ENCODE peak calls at places on chromosomes 13 and 19, in four cellular contexts. One of them, this sample, is unnamed.
A peak's percentile ranks its signal among the peaks of the same experiment; 100 is the strongest.

GRCh38 chr13:107994137-107994536 is 221.2 kb downstream of the LIG4 start:
- DNase-seq in heart right ventricle: no peak
- DNase-seq in bronchial epithelial cell: no peak
- DNase-seq in suprapubic skin: no peak
- DNase-seq in this sample: no peak

GRCh38 chr19:22286151-22286810 is at the start of gene ZNF729:
- DNase-seq in heart right ventricle: peak; percentile 6
- DNase-seq in bronchial epithelial cell: no peak
- DNase-seq in suprapubic skin: no peak
- DNase-seq in this sample: no peak

GRCh38 chr19:3250675-3251074 is 26.2 kb downstream of the CELF5 start:
- DNase-seq in heart right ventricle: no peak
- DNase-seq in bronchial epithelial cell: no peak
- DNase-seq in suprapubic skin: no peak
- DNase-seq in this sample: no peak

GRCh38 chr19:21586341-21587116 is 81.1 kb downstream of the ZNF429 start:
- DNase-seq in heart right ventricle: no peak
- DNase-seq in bronchial epithelial cell: no peak
- DNase-seq in suprapubic skin: no peak
- DNase-seq in this sample: no peak

GRCh38 chr19:10744848-10745293 is 27.0 kb downstream of the DNM2 start:
- DNase-seq in heart right ventricle: no peak
- DNase-seq in bronchial epithelial cell: no peak
- DNase-seq in suprapubic skin: no peak
- DNase-seq in this sample: no peak

GRCh38 chr13:26050568-26051230 is 1.1 kb downstream of the SHISA2 start:
- DNase-seq in heart right ventricle: no peak
- DNase-seq in bronchial epithelial cell: no peak
- DNase-seq in suprapubic skin: no peak
- DNase-seq in this sample: no peak

GRCh38 chr19:10979950-10980349 is 19.1 kb downstream of the SMARCA4 start:
- DNase-seq in heart right ventricle: no peak
- DNase-seq in bronchial epithelial cell: no peak
- DNase-seq in suprapubic skin: no peak
- DNase-seq in this sample: no peak

GRCh38 chr13:113836917-113837553 is 26.8 kb downstream of the GAS6 start:
- DNase-seq in heart right ventricle: peak; percentile 80
- DNase-seq in bronchial epithelial cell: peak; percentile 91
- DNase-seq in suprapubic skin: no peak
- DNase-seq in this sample: peak; percentile 74

GRCh38 chr19:43524922-43525835 is 1.8 kb downstream of the ETHE1 start:
- DNase-seq in heart right ventricle: peak; percentile 25
- DNase-seq in bronchial epithelial cell: peak; percentile 77
- DNase-seq in suprapubic skin: peak; percentile 86
- DNase-seq in this sample: no peak

GRCh38 chr13:62060570-62060969 is 644.9 kb upstream of the PCDH20 start:
- DNase-seq in heart right ventricle: no peak
- DNase-seq in bronchial epithelial cell: no peak
- DNase-seq in suprapubic skin: no peak
- DNase-seq in this sample: no peak

GRCh38 chr13:30113983-30114491 is 193.3 kb downstream of the KATNAL1 start:
- DNase-seq in heart right ventricle: no peak
- DNase-seq in bronchial epithelial cell: peak; percentile 13
- DNase-seq in suprapubic skin: no peak
- DNase-seq in this sample: no peak

GRCh38 chr19:39915848-39916215 is 18.6 kb downstream of the FCGBP start:
- DNase-seq in heart right ventricle: no peak
- DNase-seq in bronchial epithelial cell: no peak
- DNase-seq in suprapubic skin: peak; percentile 32
- DNase-seq in this sample: no peak

GRCh38 chr19:11208526-11209471 is 11.5 kb upstream of the KANK2 start:
- DNase-seq in heart right ventricle: no peak
- DNase-seq in bronchial epithelial cell: no peak
- DNase-seq in suprapubic skin: no peak
- DNase-seq in this sample: peak; percentile 34

GRCh38 chr13:35966024-35966423 is 165.2 kb downstream of the DCLK1 start:
- DNase-seq in heart right ventricle: no peak
- DNase-seq in bronchial epithelial cell: no peak
- DNase-seq in suprapubic skin: no peak
- DNase-seq in this sample: no peak

GRCh38 chr13:112714366-112714765 is 24.5 kb downstream of the ATP11A start:
- DNase-seq in heart right ventricle: no peak
- DNase-seq in bronchial epithelial cell: no peak
- DNase-seq in suprapubic skin: peak; percentile 63
- DNase-seq in this sample: no peak

GRCh38 chr13:114286808-114287207 is 5.4 kb downstream of the UPF3A start:
- DNase-seq in heart right ventricle: no peak
- DNase-seq in bronchial epithelial cell: no peak
- DNase-seq in suprapubic skin: no peak
- DNase-seq in this sample: no peak

GRCh38 chr19:18869781-18870530 is 26.0 kb downstream of the CERS1 start:
- DNase-seq in heart right ventricle: no peak
- DNase-seq in bronchial epithelial cell: no peak
- DNase-seq in suprapubic skin: no peak
- DNase-seq in this sample: no peak

GRCh38 chr13:78595819-78596700 is 7.3 kb downstream of the POU4F1 start:
- DNase-seq in heart right ventricle: no peak
- DNase-seq in bronchial epithelial cell: no peak
- DNase-seq in suprapubic skin: no peak
- DNase-seq in this sample: no peak

GRCh38 chr19:28482221-28482620 is 730.7 kb downstream of the UQCRFS1 start:
- DNase-seq in heart right ventricle: no peak
- DNase-seq in bronchial epithelial cell: peak; percentile 45
- DNase-seq in suprapubic skin: no peak
- DNase-seq in this sample: no peak

GRCh38 chr19:9912551-9913236 is 23.6 kb downstream of the OLFM2 start:
- DNase-seq in heart right ventricle: no peak
- DNase-seq in bronchial epithelial cell: no peak
- DNase-seq in suprapubic skin: no peak
- DNase-seq in this sample: no peak

GRCh38 chr19:21314676-21315075 is 14.5 kb downstream of the ZNF708 start:
- DNase-seq in heart right ventricle: no peak
- DNase-seq in bronchial epithelial cell: no peak
- DNase-seq in suprapubic skin: no peak
- DNase-seq in this sample: no peak

GRCh38 chr13:111255228-111255790 is 65.1 kb upstream of the TEX29 start:
- DNase-seq in heart right ventricle: no peak
- DNase-seq in bronchial epithelial cell: no peak
- DNase-seq in suprapubic skin: no peak
- DNase-seq in this sample: no peak

GRCh38 chr19:39497850-39498261 is 891 bp upstream of the DLL3 start:
- DNase-seq in heart right ventricle: no peak
- DNase-seq in bronchial epithelial cell: no peak
- DNase-seq in suprapubic skin: no peak
- DNase-seq in this sample: peak; percentile 34

GRCh38 chr13:44300895-44301638 is 72.6 kb upstream of the SERP2 start:
- DNase-seq in heart right ventricle: peak; percentile 74
- DNase-seq in bronchial epithelial cell: peak; percentile 95
- DNase-seq in suprapubic skin: no peak
- DNase-seq in this sample: peak; percentile 78

GRCh38 chr13:87827479-87827878 is 156.3 kb downstream of the SLITRK5 start:
- DNase-seq in heart right ventricle: no peak
- DNase-seq in bronchial epithelial cell: peak; percentile 43
- DNase-seq in suprapubic skin: no peak
- DNase-seq in this sample: no peak

GRCh38 chr19:13505164-13505695 is 1.0 kb downstream of the CACNA1A start:
- DNase-seq in heart right ventricle: no peak
- DNase-seq in bronchial epithelial cell: no peak
- DNase-seq in suprapubic skin: no peak
- DNase-seq in this sample: no peak

GRCh38 chr19:13505761-13506549 is at the start of gene CACNA1A:
- DNase-seq in heart right ventricle: no peak
- DNase-seq in bronchial epithelial cell: no peak
- DNase-seq in suprapubic skin: no peak
- DNase-seq in this sample: peak; percentile 36

GRCh38 chr19:13503570-13504235 is 2.6 kb downstream of the CACNA1A start:
- DNase-seq in heart right ventricle: no peak
- DNase-seq in bronchial epithelial cell: no peak
- DNase-seq in suprapubic skin: no peak
- DNase-seq in this sample: no peak

GRCh38 chr19:13506550-13506878 is 235 bp upstream of the CACNA1A start:
- DNase-seq in heart right ventricle: no peak
- DNase-seq in bronchial epithelial cell: no peak
- DNase-seq in suprapubic skin: no peak
- DNase-seq in this sample: no peak

GRCh38 chr19:13507053-13507611 is 853 bp upstream of the CACNA1A start:
- DNase-seq in heart right ventricle: no peak
- DNase-seq in bronchial epithelial cell: no peak
- DNase-seq in suprapubic skin: no peak
- DNase-seq in this sample: no peak
- H3K4me3 ChIP-seq in heart right ventricle: no peak overlapping the region
- H3K4me3 ChIP-seq in bronchial epithelial cell: no peak overlapping the region
- H3K4me3 ChIP-seq in suprapubic skin: no peak overlapping the region
- H3K4me3 ChIP-seq in this sample: no peak overlapping the region

GRCh38 chr19:1752009-1752756 is 1.1 kb upstream of the ONECUT3 start:
- DNase-seq in heart right ventricle: no peak
- DNase-seq in bronchial epithelial cell: no peak
- DNase-seq in suprapubic skin: no peak
- DNase-seq in this sample: no peak
- H3K27me3 ChIP-seq in heart right ventricle: peaks cover 88% of the 10 kb centered on the region
- H3K27me3 ChIP-seq in bronchial epithelial cell: peaks cover 49% of the 10 kb centered on the region
- H3K27me3 ChIP-seq in suprapubic skin: peaks cover 99% of the 10 kb centered on the region
- H3K27me3 ChIP-seq in this sample: peaks cover 74% of the 10 kb centered on the region

DNA sequence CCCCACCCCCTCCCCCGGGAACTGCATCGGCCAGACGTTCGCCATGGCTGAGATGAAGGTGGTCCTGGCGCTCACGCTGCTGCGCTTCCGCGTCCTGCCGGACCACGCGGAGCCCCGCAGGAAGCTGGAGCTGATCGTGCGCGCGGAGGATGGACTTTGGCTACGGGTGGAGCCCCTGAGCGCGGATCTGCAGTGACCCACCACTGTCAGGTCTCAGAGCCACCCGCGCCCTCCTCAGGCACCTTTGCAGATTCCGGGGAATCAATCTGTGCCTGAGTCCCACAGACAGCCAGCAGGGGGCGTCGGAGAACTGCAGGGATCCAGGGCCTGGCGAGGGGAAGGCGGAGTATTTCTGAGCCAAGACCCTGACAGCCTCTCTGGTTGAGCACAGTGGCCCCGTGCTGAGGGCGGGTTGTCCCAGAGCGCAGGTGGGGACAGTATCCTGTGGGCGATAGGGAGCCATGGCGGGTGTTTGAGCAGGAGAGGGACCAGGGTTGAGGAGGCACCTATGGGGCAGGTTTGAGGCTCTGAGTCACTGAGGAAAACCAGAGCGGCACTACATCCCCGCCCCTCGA is 30.4 kb upstream of the CYP4F8 start:
- DNase-seq in heart right ventricle: peak; percentile 70
- DNase-seq in bronchial epithelial cell: peak; percentile 29
- DNase-seq in suprapubic skin: peak; percentile 87
- DNase-seq in this sample: peak; percentile 76
- H3K4me3 ChIP-seq in heart right ventricle: no peak overlapping the region
- H3K4me3 ChIP-seq in bronchial epithelial cell: no peak overlapping the region
- H3K4me3 ChIP-seq in suprapubic skin: no peak overlapping the region
- H3K4me3 ChIP-seq in this sample: no peak overlapping the region

DNA sequence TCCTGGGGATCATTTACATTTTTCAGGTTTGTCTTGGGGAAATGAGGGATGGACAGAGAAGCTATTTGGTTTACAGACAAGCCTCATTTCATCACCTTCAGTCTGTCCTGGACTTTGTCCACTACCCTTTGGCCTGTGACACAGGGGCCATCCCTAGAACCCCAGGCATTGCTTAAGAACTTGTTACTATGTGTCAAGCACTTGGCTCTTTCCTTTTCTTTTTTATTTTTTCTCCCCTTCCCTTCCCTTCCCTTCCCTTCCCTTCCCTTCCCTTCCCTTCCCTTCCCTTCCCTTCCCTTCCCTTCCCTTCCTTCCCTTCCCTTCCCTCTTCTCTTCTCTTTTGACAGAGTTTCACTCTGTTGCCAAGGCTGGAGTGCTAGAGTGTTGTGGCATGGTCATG is 253.1 kb downstream of the OLFM4 start:
- DNase-seq in heart right ventricle: no peak
- DNase-seq in bronchial epithelial cell: no peak
- DNase-seq in suprapubic skin: no peak
- DNase-seq in this sample: no peak
- H3K27me3 ChIP-seq in heart right ventricle: no peaks in the 10 kb centered on the region
- H3K27me3 ChIP-seq in bronchial epithelial cell: no peaks in the 10 kb centered on the region
- H3K27me3 ChIP-seq in suprapubic skin: no peaks in the 10 kb centered on the region
- H3K27me3 ChIP-seq in this sample: no peaks in the 10 kb centered on the region

DNA sequence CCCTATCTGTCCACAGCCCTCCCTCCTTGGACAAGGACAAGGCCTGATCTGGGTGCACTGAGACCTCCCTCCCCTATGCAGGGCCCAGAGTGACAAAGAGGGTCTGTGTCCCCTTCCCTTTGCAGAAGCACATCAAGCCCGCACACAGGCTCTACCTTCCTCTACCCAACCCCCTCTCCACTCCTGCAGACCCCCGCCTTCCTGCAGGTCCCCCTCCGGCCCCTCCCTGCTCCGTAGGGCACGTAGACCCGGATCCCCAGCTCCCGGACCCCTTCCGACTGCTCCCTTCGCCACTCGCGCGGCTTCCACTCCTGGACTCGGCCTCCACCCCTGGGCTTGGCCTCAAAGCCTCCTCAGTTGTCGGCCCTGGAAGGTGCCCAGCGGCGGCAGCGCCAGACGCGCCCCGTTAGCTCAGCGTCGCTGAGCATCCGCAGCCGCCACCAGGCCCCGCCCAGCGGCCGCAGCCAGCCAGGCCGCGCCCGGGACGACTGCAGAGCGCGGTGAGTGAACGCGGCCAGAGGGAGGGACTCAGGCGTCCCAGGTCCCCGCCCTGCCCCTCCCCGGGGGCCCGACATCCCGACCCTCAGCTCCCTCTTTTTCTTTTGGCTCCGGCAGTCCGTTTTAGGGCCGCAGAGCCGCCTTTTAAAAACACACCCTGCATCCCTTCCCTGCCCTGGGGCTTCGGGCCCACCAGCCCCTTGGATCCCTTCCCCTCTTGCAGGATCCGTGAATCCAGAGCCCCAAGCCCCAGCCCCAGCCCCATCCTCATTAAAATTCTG is 1.6 kb upstream of the MYADM start:
- DNase-seq in heart right ventricle: peak; percentile 81
- DNase-seq in bronchial epithelial cell: no peak
- DNase-seq in suprapubic skin: peak; percentile 92
- DNase-seq in this sample: peak; percentile 82
- H3K4me3 ChIP-seq in heart right ventricle: peak overlapping the region; percentile 78
- H3K4me3 ChIP-seq in bronchial epithelial cell: no peak overlapping the region
- H3K4me3 ChIP-seq in suprapubic skin: peak overlapping the region; percentile 80
- H3K4me3 ChIP-seq in this sample: peak overlapping the region; percentile 33